ENCODE peak calls at places on chromosomes 5 and 9, in eight cellular contexts. One of them, this sample, is unnamed.
A peak's percentile ranks its signal among the peaks of the same experiment; 100 is the strongest.

GRCh38 chr5:43691275-43691674 is 88.3 kb downstream of the NNT start:
- DNase-seq in GM19239: no peak
- DNase-seq in stimulated activated CD8-positive, alpha-beta memory T cell treated with anti-CD3 and anti-CD28 coated beads, Interleukin-4, amount 100 ng/mL, for 24 hours: no peak
- DNase-seq in NCI-H748 treated with DMSO at 0.1 percent for 48 hours: no peak
- DNase-seq in MM.1S: no peak
- DNase-seq in T-helper 9 cell: no peak
- DNase-seq in ureter: no peak
- DNase-seq in stimulated activated naive B cell treated with anti-CD40 and anti-IgM and Interleukin-4, amounts not matched to agents 10 μg/mL and 1 μg/mL and 100 μg/mL, for 72 hours: no peak
- DNase-seq in this sample: no peak

GRCh38 chr5:77074745-77075144 is 12.3 kb downstream of the ZBED3 start:
- DNase-seq in T-helper 9 cell: no peak
- DNase-seq in stimulated activated CD8-positive, alpha-beta memory T cell treated with anti-CD3 and anti-CD28 coated beads, Interleukin-4, amount 100 ng/mL, for 24 hours: no peak
- DNase-seq in MM.1S: no peak
- DNase-seq in ureter: no peak
- DNase-seq in NCI-H748 treated with DMSO at 0.1 percent for 48 hours: no peak
- DNase-seq in stimulated activated naive B cell treated with anti-CD40 and anti-IgM and Interleukin-4, amounts not matched to agents 10 μg/mL and 1 μg/mL and 100 μg/mL, for 72 hours: no peak
- DNase-seq in GM19239: no peak
- DNase-seq in this sample: no peak

GRCh38 chr5:177992466-177992865 is 3.6 kb downstream of the PROP1 start:
- DNase-seq in stimulated activated naive B cell treated with anti-CD40 and anti-IgM and Interleukin-4, amounts not matched to agents 10 μg/mL and 1 μg/mL and 100 μg/mL, for 72 hours: no peak
- DNase-seq in T-helper 9 cell: no peak
- DNase-seq in stimulated activated CD8-positive, alpha-beta memory T cell treated with anti-CD3 and anti-CD28 coated beads, Interleukin-4, amount 100 ng/mL, for 24 hours: no peak
- DNase-seq in MM.1S: no peak
- DNase-seq in ureter: no peak
- DNase-seq in NCI-H748 treated with DMSO at 0.1 percent for 48 hours: no peak
- DNase-seq in GM19239: no peak
- DNase-seq in this sample: no peak

GRCh38 chr5:118987988-118988945 is at the start of gene DTWD2:
- DNase-seq in stimulated activated CD8-positive, alpha-beta memory T cell treated with anti-CD3 and anti-CD28 coated beads, Interleukin-4, amount 100 ng/mL, for 24 hours: peak; percentile 89
- DNase-seq in GM19239: peak; percentile 84
- DNase-seq in ureter: peak; percentile 94
- DNase-seq in stimulated activated naive B cell treated with anti-CD40 and anti-IgM and Interleukin-4, amounts not matched to agents 10 μg/mL and 1 μg/mL and 100 μg/mL, for 72 hours: peak; percentile 95
- DNase-seq in T-helper 9 cell: peak; percentile 86
- DNase-seq in MM.1S: peak; percentile 94
- DNase-seq in NCI-H748 treated with DMSO at 0.1 percent for 48 hours: peak; percentile 89
- DNase-seq in this sample: peak; percentile 87

GRCh38 chr9:17005085-17005484 is 129.8 kb upstream of the CNTLN start:
- DNase-seq in MM.1S: no peak
- DNase-seq in stimulated activated CD8-positive, alpha-beta memory T cell treated with anti-CD3 and anti-CD28 coated beads, Interleukin-4, amount 100 ng/mL, for 24 hours: no peak
- DNase-seq in stimulated activated naive B cell treated with anti-CD40 and anti-IgM and Interleukin-4, amounts not matched to agents 10 μg/mL and 1 μg/mL and 100 μg/mL, for 72 hours: no peak
- DNase-seq in ureter: peak; percentile 59
- DNase-seq in T-helper 9 cell: no peak
- DNase-seq in NCI-H748 treated with DMSO at 0.1 percent for 48 hours: peak; percentile 29
- DNase-seq in GM19239: no peak
- DNase-seq in this sample: peak; percentile 66

GRCh38 chr5:57450991-57451876 is 31.4 kb downstream of the ACTBL2 start:
- DNase-seq in stimulated activated naive B cell treated with anti-CD40 and anti-IgM and Interleukin-4, amounts not matched to agents 10 μg/mL and 1 μg/mL and 100 μg/mL, for 72 hours: no peak
- DNase-seq in GM19239: no peak
- DNase-seq in stimulated activated CD8-positive, alpha-beta memory T cell treated with anti-CD3 and anti-CD28 coated beads, Interleukin-4, amount 100 ng/mL, for 24 hours: no peak
- DNase-seq in MM.1S: no peak
- DNase-seq in ureter: no peak
- DNase-seq in T-helper 9 cell: no peak
- DNase-seq in NCI-H748 treated with DMSO at 0.1 percent for 48 hours: no peak
- DNase-seq in this sample: peak; percentile 68

GRCh38 chr5:54643679-54644078 is 126.1 kb downstream of the SNX18 start:
- DNase-seq in stimulated activated naive B cell treated with anti-CD40 and anti-IgM and Interleukin-4, amounts not matched to agents 10 μg/mL and 1 μg/mL and 100 μg/mL, for 72 hours: no peak
- DNase-seq in MM.1S: no peak
- DNase-seq in NCI-H748 treated with DMSO at 0.1 percent for 48 hours: no peak
- DNase-seq in GM19239: no peak
- DNase-seq in ureter: no peak
- DNase-seq in stimulated activated CD8-positive, alpha-beta memory T cell treated with anti-CD3 and anti-CD28 coated beads, Interleukin-4, amount 100 ng/mL, for 24 hours: no peak
- DNase-seq in T-helper 9 cell: no peak
- DNase-seq in this sample: no peak

GRCh38 chr9:78441822-78442431 is 145.0 kb downstream of the PSAT1 start:
- DNase-seq in stimulated activated naive B cell treated with anti-CD40 and anti-IgM and Interleukin-4, amounts not matched to agents 10 μg/mL and 1 μg/mL and 100 μg/mL, for 72 hours: no peak
- DNase-seq in T-helper 9 cell: no peak
- DNase-seq in stimulated activated CD8-positive, alpha-beta memory T cell treated with anti-CD3 and anti-CD28 coated beads, Interleukin-4, amount 100 ng/mL, for 24 hours: no peak
- DNase-seq in GM19239: no peak
- DNase-seq in NCI-H748 treated with DMSO at 0.1 percent for 48 hours: no peak
- DNase-seq in ureter: no peak
- DNase-seq in MM.1S: no peak
- DNase-seq in this sample: no peak

GRCh38 chr5:83983852-83984251 is 263.2 kb upstream of the HAPLN1 start:
- DNase-seq in ureter: no peak
- DNase-seq in T-helper 9 cell: no peak
- DNase-seq in GM19239: no peak
- DNase-seq in MM.1S: no peak
- DNase-seq in NCI-H748 treated with DMSO at 0.1 percent for 48 hours: no peak
- DNase-seq in stimulated activated naive B cell treated with anti-CD40 and anti-IgM and Interleukin-4, amounts not matched to agents 10 μg/mL and 1 μg/mL and 100 μg/mL, for 72 hours: no peak
- DNase-seq in stimulated activated CD8-positive, alpha-beta memory T cell treated with anti-CD3 and anti-CD28 coated beads, Interleukin-4, amount 100 ng/mL, for 24 hours: no peak
- DNase-seq in this sample: no peak

GRCh38 chr5:109855056-109855455 is 165.3 kb downstream of the MAN2A1 start:
- DNase-seq in NCI-H748 treated with DMSO at 0.1 percent for 48 hours: no peak
- DNase-seq in T-helper 9 cell: no peak
- DNase-seq in stimulated activated CD8-positive, alpha-beta memory T cell treated with anti-CD3 and anti-CD28 coated beads, Interleukin-4, amount 100 ng/mL, for 24 hours: no peak
- DNase-seq in MM.1S: no peak
- DNase-seq in stimulated activated naive B cell treated with anti-CD40 and anti-IgM and Interleukin-4, amounts not matched to agents 10 μg/mL and 1 μg/mL and 100 μg/mL, for 72 hours: no peak
- DNase-seq in ureter: no peak
- DNase-seq in GM19239: no peak
- DNase-seq in this sample: no peak

GRCh38 chr5:62477801-62478200 is 65.2 kb downstream of the IPO11 start:
- DNase-seq in stimulated activated naive B cell treated with anti-CD40 and anti-IgM and Interleukin-4, amounts not matched to agents 10 μg/mL and 1 μg/mL and 100 μg/mL, for 72 hours: no peak
- DNase-seq in NCI-H748 treated with DMSO at 0.1 percent for 48 hours: no peak
- DNase-seq in GM19239: no peak
- DNase-seq in T-helper 9 cell: no peak
- DNase-seq in stimulated activated CD8-positive, alpha-beta memory T cell treated with anti-CD3 and anti-CD28 coated beads, Interleukin-4, amount 100 ng/mL, for 24 hours: no peak
- DNase-seq in ureter: no peak
- DNase-seq in MM.1S: no peak
- DNase-seq in this sample: no peak

This sample was measured in brain pericyte.